ENCODE peak calls at places on chromosomes 16 and 17, in nine cellular contexts. J is ascending aorta; P is CD8-positive, alpha-beta T cell; S is lung; Y is SK-N-SH; U is HCT116; W is cardiac muscle cell; H is mammary epithelial cell; C is psoas muscle. O is an unnamed sample.
A peak's percentile ranks its signal among the peaks of the same experiment; 100 is the strongest.

GRCh38 chr16:72987480-72987901 is 60.4 kb downstream of the ZFHX3 start:
- DNase-seq in C (no peak), W (no peak), H (peak; percentile 89), S (no peak), U (no peak), P (no peak), Y (no peak), J (no peak), O (no peak)

GRCh38 chr17:29376667-29377268 is 13.4 kb upstream of the TAOK1 start:
- DNase-seq in U (no peak), P (no peak), W (peak; percentile 91), Y (no peak), S (no peak), H (peak; percentile 43), C (no peak), J (no peak), O (no peak)

GRCh38 chr16:68901910-68902309 is 58.6 kb downstream of the TANGO6 start:
- DNase-seq in U (no peak), Y (no peak), J (no peak), W (peak; percentile 41), H (no peak), S (no peak), P (no peak), C (no peak), O (no peak)

GRCh38 chr17:35082073-35082657 is 18.7 kb upstream of the RFFL start:
- DNase-seq in C (no peak), W (peak; percentile 74), J (no peak), Y (peak; percentile 51), U (peak; percentile 81), S (no peak), P (no peak), H (peak; percentile 84), O (no peak)

GRCh38 chr16:5653789-5654188 is 556.2 kb upstream of the EEF2KMT start:
- DNase-seq in U (no peak), W (no peak), C (no peak), P (no peak), Y (no peak), S (no peak), H (no peak), J (no peak), O (no peak)

GRCh38 chr17:48374650-48375230 is 55.3 kb downstream of the SKAP1 start:
- DNase-seq in Y (peak; percentile 24), C (no peak), P (no peak), U (peak; percentile 63), J (no peak), S (no peak), W (peak; percentile 6), H (peak; percentile 1), O (no peak)

GRCh38 chr16:76235025-76235424 is 42.2 kb upstream of the CNTNAP4 start:
- DNase-seq in Y (no peak), H (no peak), J (no peak), P (no peak), W (no peak), C (no peak), S (no peak), U (no peak), O (no peak)

GRCh38 chr16:789451-789850 is 1.0 kb downstream of the CHTF18 start:
- DNase-seq in W (no peak), C (no peak), J (no peak), H (no peak), P (no peak), Y (no peak), S (no peak), U (no peak), O (no peak)

GRCh38 chr17:80441133-80441578 is 26.2 kb downstream of the ENDOV start:
- DNase-seq in C (peak; percentile 62), H (no peak), Y (peak; percentile 59), U (no peak), J (no peak), W (peak; percentile 61), P (peak; percentile 29), S (no peak), O (no peak)

GRCh38 chr17:30093463-30094147 is 23.0 kb upstream of the NSRP1 start:
- DNase-seq in S (no peak), C (peak; percentile 14), W (peak; percentile 76), U (peak; percentile 54), Y (peak; percentile 76), J (peak; percentile 71), P (peak; percentile 29), H (peak; percentile 43), O (peak; percentile 27)

GRCh38 chr17:10126554-10127493 is 71.6 kb downstream of the GAS7 start:
- DNase-seq in U (no peak), S (no peak), P (no peak), H (no peak), J (no peak), W (peak; percentile 73), Y (peak; percentile 63), C (peak; percentile 68), O (no peak)

DNA sequence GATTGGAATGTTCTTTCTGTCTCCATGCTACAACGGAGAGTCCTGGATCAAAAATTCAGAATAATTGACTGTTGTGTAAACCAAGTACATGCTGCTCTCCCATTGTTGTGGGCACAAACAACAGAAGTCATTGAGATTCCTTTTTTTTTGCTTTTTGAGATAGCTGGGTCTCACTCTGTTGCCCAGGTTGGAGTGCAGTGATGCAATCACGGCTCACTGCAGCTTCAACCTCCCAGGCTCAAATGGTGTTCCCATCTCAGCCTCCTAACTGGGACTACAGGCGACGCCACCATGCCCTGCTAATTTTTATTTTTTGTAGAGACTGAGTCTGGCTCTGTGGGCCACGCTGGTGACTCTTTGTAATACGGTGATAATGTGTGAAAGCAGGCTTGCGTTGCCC is 24.5 kb downstream of the NDE1 start:
- DNase-seq in U (no peak), W (no peak), J (no peak), S (no peak), Y (no peak), C (no peak), H (no peak), P (no peak), O (no peak)
- H3K4me1 ChIP-seq in U (peaks cover 4% of the 10 kb centered on the region), W (no peaks in the 10 kb centered on the region), J (peaks cover 9% of the 10 kb centered on the region), S (peaks cover 9% of the 10 kb centered on the region), Y (no peaks in the 10 kb centered on the region), C (peaks cover 11% of the 10 kb centered on the region), H (peaks cover 44% of the 10 kb centered on the region), P (peaks cover 36% of the 10 kb centered on the region), O (peaks cover 28% of the 10 kb centered on the region)

GRCh38 chr17:39138416-39139136 is 12.9 kb downstream of the PLXDC1 start:
- DNase-seq in J (no peak), P (no peak), W (no peak), Y (no peak), U (no peak), S (no peak), H (no peak), C (no peak), O (no peak)

GRCh38 chr17:39130205-39130604 is 21.2 kb downstream of the PLXDC1 start:
- DNase-seq in P (no peak), Y (no peak), H (no peak), U (no peak), C (no peak), J (no peak), W (no peak), S (no peak), O (no peak)

GRCh38 chr17:39139137-39139516 is 12.3 kb downstream of the PLXDC1 start:
- DNase-seq in U (no peak), S (no peak), J (no peak), H (peak; percentile 73), W (peak; percentile 65), Y (no peak), C (no peak), P (no peak), O (no peak)

GRCh38 chr17:39132192-39132600 is 19.2 kb downstream of the PLXDC1 start:
- DNase-seq in W (peak; percentile 91), P (no peak), J (no peak), S (no peak), U (no peak), Y (no peak), H (peak; percentile 33), C (peak; percentile 73), O (no peak)

GRCh38 chr17:39134878-39135277 is 16.6 kb downstream of the PLXDC1 start:
- DNase-seq in P (no peak), J (no peak), U (no peak), Y (no peak), W (no peak), C (peak; percentile 28), H (peak; percentile 18), S (no peak), O (no peak)
- H3K4me1 ChIP-seq in P (no peaks in the 10 kb centered on the region), J (no peaks in the 10 kb centered on the region), U (peaks cover 18% of the 10 kb centered on the region), Y (no peaks in the 10 kb centered on the region), W (no peaks in the 10 kb centered on the region), C (no peaks in the 10 kb centered on the region), H (peaks cover 16% of the 10 kb centered on the region), S (no peaks in the 10 kb centered on the region), O (no peaks in the 10 kb centered on the region)

GRCh38 chr17:74212913-74213791 is at the start of gene TTYH2:
- DNase-seq in P (peak; percentile 66), U (peak; percentile 81), C (peak; percentile 94), Y (peak; percentile 97), H (peak; percentile 73), J (peak; percentile 93), S (peak; percentile 87), W (peak; percentile 93), O (peak; percentile 71)

GRCh38 chr17:74213897-74214386 is 571 bp downstream of the TTYH2 start:
- DNase-seq in H (no peak), W (no peak), Y (no peak), C (peak; percentile 72), S (no peak), U (no peak), J (peak; percentile 72), P (no peak), O (no peak)

GRCh38 chr17:74211929-74212261 is 1.5 kb upstream of the TTYH2 start:
- DNase-seq in Y (no peak), H (peak; percentile 5), U (no peak), P (no peak), J (no peak), S (no peak), W (no peak), C (no peak), O (no peak)

GRCh38 chr17:74211141-74211928 is 2.0 kb upstream of the TTYH2 start:
- DNase-seq in J (no peak), W (no peak), U (no peak), Y (no peak), P (no peak), C (no peak), S (no peak), H (no peak), O (no peak)

DNA sequence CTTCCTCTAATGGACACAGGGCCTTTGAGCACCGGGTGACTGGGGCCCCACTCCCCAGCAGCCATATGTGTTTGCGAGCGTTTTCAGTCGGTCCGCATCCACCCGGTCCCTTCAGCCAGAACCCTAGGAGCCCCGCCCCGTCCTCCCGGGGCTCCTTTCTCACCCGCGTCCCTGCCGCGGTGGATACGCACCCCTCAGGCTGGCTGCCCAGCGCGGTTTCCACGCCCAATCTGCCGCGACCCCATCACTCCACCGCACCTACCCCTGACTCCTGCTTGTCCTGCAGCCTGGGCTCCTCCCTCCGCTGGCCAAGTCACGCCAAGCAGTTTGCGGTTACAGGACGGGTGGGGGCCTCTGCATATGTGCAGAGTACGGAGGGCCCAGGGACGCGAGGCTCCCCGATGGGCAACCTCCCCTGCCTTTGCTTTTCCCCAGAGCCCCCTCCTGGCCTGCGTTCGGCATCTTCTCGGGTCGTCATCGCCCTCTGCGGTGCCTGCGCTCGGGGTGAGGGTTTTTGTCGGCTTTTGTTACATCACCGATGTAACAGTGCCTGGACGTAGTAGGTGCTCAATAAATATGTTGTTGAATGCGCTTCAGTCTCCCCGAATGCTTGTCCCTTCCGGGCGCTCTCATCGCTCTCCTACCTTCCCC is 984 bp upstream of the TTYH2 start:
- DNase-seq in H (no peak), Y (no peak), W (no peak), U (no peak), S (no peak), P (no peak), C (peak; percentile 68), J (no peak), O (peak; percentile 16)
- H3K4me1 ChIP-seq in H (peaks cover 47% of the 10 kb centered on the region), Y (peaks cover 4% of the 10 kb centered on the region), W (peaks cover 17% of the 10 kb centered on the region), U (peaks cover 63% of the 10 kb centered on the region), S (peaks cover 9% of the 10 kb centered on the region), P (peaks cover 41% of the 10 kb centered on the region), C (peaks cover 51% of the 10 kb centered on the region), J (peaks cover 34% of the 10 kb centered on the region), O (peaks cover 34% of the 10 kb centered on the region)

GRCh38 chr17:3698139-3698538 is 2.2 kb upstream of the P2RX5 start:
- DNase-seq in W (no peak), S (no peak), Y (no peak), J (no peak), H (no peak), U (no peak), C (no peak), P (no peak), O (no peak)
- H3K4me1 ChIP-seq in W (peaks cover 8% of the 10 kb centered on the region), S (peaks cover 7% of the 10 kb centered on the region), Y (no peaks in the 10 kb centered on the region), J (peaks cover 5% of the 10 kb centered on the region), H (peaks cover 12% of the 10 kb centered on the region), U (peaks cover 11% of the 10 kb centered on the region), C (peaks cover 9% of the 10 kb centered on the region), P (peaks cover 15% of the 10 kb centered on the region), O (peaks cover 12% of the 10 kb centered on the region)

O was measured in effector memory CD4-positive, alpha-beta T cell.